ENCODE peak calls at places on chromosomes 6 and 20, in nine cellular contexts. W is nephron progenitor cell, B is cardiac muscle cell, N is ovary, R is B cell, O is lung, K is AG09319, E is pancreas, Z is epithelial cell of esophagus. A is an unnamed sample.

GRCh38 chr20:37850724-37851123 is 52.2 kb upstream of the VSTM2L start:
- DNase-seq in E (no peak), N (no peak), O (no peak), R (no peak), W (no peak), Z (no peak), B (no peak), K (no peak), A (no peak)

GRCh38 chr6:75991941-75992340 is 80.5 kb downstream of the IMPG1 start:
- DNase-seq in O (no peak), B (no peak), R (no peak), N (no peak), Z (no peak), E (no peak), W (no peak), K (no peak), A (no peak)

GRCh38 chr6:143553337-143553736 is 41.8 kb upstream of the FUCA2 start:
- DNase-seq in N (no peak), R (no peak), Z (no peak), W (no peak), K (no peak), B (no peak), O (no peak), E (no peak), A (no peak)

GRCh38 chr6:27477318-27478013 is 4.6 kb upstream of the ZNF184 start:
- DNase-seq in O (no peak), N (no peak), W (no peak), K (no peak), Z (no peak), R (no peak), E (no peak), B (no peak), A (no peak)

GRCh38 chr6:13488015-13488895 is 855 bp upstream of the GFOD1 start:
- DNase-seq in O (no peak), R (peak), W (peak), E (peak), Z (peak), K (no peak), B (peak), N (peak), A (peak)

GRCh38 chr6:167210375-167211295 is 52.9 kb upstream of the GPR31 start:
- DNase-seq in W (peak), E (no peak), Z (no peak), O (no peak), B (peak), K (no peak), N (no peak), R (no peak), A (no peak)

GRCh38 chr6:139452176-139452876 is 77.9 kb upstream of the CITED2 start:
- DNase-seq in W (no peak), R (no peak), N (no peak), O (no peak), K (no peak), B (peak), Z (peak), E (no peak), A (no peak)

GRCh38 chr6:9539231-9539755 is 875.6 kb downstream of the TFAP2A start:
- DNase-seq in R (no peak), O (no peak), E (no peak), W (no peak), B (no peak), Z (no peak), N (no peak), K (no peak), A (no peak)

GRCh38 chr6:166056637-166057036 is 111.0 kb downstream of the TBXT start:
- DNase-seq in K (no peak), E (no peak), O (no peak), Z (no peak), B (peak), R (no peak), N (peak), W (no peak), A (no peak)

GRCh38 chr20:9912858-9913434 is 74.1 kb upstream of the PAK5 start:
- DNase-seq in K (peak), O (peak), Z (peak), B (peak), N (peak), E (peak), R (peak), W (peak), A (peak)

GRCh38 chr20:63230800-63231268 is 4.9 kb upstream of the BIRC7 start:
- DNase-seq in B (peak), W (peak), K (peak), N (peak), E (peak), Z (peak), R (no peak), O (no peak), A (no peak)

GRCh38 chr6:125377621-125378020 is 75.9 kb upstream of the HDDC2 start:
- DNase-seq in Z (no peak), B (peak), N (no peak), K (no peak), E (no peak), W (no peak), R (no peak), O (no peak), A (no peak)

GRCh38 chr6:151034825-151035781 is 169.6 kb downstream of the MTHFD1L start:
- DNase-seq in N (no peak), E (no peak), K (no peak), R (no peak), O (no peak), Z (no peak), W (no peak), B (no peak), A (no peak)

GRCh38 chr6:8499540-8499939 is 64.2 kb upstream of the SLC35B3 start:
- DNase-seq in W (peak), N (no peak), E (no peak), B (peak), O (no peak), K (no peak), Z (peak), R (no peak), A (no peak)

GRCh38 chr6:126880926-126881325 is 237.5 kb upstream of the RSPO3 start:
- DNase-seq in O (no peak), R (no peak), B (no peak), E (no peak), K (no peak), Z (no peak), W (no peak), N (no peak), A (no peak)

GRCh38 chr20:52179331-52180166 is 12.0 kb downstream of the ZFP64 start:
- DNase-seq in Z (no peak), W (no peak), E (no peak), N (no peak), O (no peak), R (no peak), K (no peak), B (peak), A (peak)

GRCh38 chr6:101163611-101164010 is 229.9 kb upstream of the GRIK2 start:
- DNase-seq in R (no peak), Z (no peak), N (no peak), K (no peak), B (peak), O (no peak), W (no peak), E (no peak), A (no peak)

GRCh38 chr6:113873043-113873667 is 16.0 kb downstream of the MARCKS start:
- DNase-seq in R (peak), N (no peak), B (no peak), O (peak), E (peak), Z (no peak), K (no peak), W (no peak), A (peak)

GRCh38 chr6:70375882-70376281 is 37.4 kb upstream of the FAM135A start:
- DNase-seq in O (no peak), N (no peak), W (no peak), K (no peak), R (no peak), Z (peak), E (no peak), B (no peak), A (no peak)

GRCh38 chr20:33791959-33792597 is 19.1 kb upstream of the CHMP4B start:
- DNase-seq in B (peak), N (peak), R (peak), K (no peak), O (peak), E (peak), Z (peak), W (peak), A (peak)

GRCh38 chr6:28743271-28743789 is 180.5 kb downstream of the TRIM27 start:
- DNase-seq in R (no peak), K (no peak), W (no peak), O (no peak), Z (no peak), N (no peak), E (no peak), B (no peak), A (no peak)

GRCh38 chr20:18722381-18722780 is 91.2 kb upstream of the SCP2D1 start:
- DNase-seq in R (no peak), W (no peak), K (no peak), B (no peak), Z (peak), O (no peak), N (no peak), E (no peak), A (no peak)

GRCh38 chr20:56627122-56628014 is 1.7 kb upstream of the TFAP2C start:
- DNase-seq in E (no peak), K (no peak), Z (no peak), W (peak), B (no peak), O (no peak), R (no peak), N (no peak), A (peak)

GRCh38 chr6:139540276-139540675 is 165.8 kb upstream of the CITED2 start:
- DNase-seq in O (no peak), R (no peak), Z (peak), K (no peak), B (peak), E (no peak), N (no peak), W (no peak), A (peak)

GRCh38 chr6:89269981-89270380 is 45.1 kb downstream of the GABRR2 start:
- DNase-seq in B (no peak), E (no peak), Z (no peak), W (no peak), K (no peak), R (no peak), N (no peak), O (no peak), A (no peak)

GRCh38 chr20:59322813-59323469 is 22.5 kb downstream of the EDN3 start:
- DNase-seq in R (no peak), E (no peak), Z (no peak), N (no peak), B (no peak), W (no peak), O (no peak), K (no peak), A (no peak)
- TF ChIP-seq CTCF in R (no peak), E (no peak), Z (no peak), N (no peak), B (no peak), W (no peak), O (no peak), K (no peak), A (no peak)

DNA sequence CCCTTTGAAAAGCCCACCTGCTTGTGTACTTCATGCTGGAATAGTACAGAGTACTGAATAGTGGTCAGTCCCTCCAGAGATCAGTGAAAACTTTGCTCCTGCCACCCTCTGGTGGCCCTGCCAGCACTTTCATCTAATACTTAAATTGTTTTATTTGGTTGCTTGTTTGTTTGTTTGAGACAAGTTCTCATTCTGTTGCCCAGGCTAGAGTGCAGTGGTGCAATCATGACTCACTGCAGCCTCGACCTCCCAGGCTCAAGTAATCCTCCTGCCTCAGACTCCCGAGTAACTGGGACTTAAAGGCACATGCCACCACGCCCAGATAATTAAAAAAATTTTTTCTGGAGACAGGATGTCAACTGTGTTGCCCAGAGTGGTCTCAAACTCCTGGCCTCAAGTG is 9.1 kb downstream of the FAM83D start:
- DNase-seq in Z (peak), O (no peak), K (no peak), W (no peak), R (no peak), E (no peak), N (no peak), B (peak), A (no peak)
- TF ChIP-seq CTCF in Z (peak), O (no peak), K (no peak), W (no peak), R (peak), E (no peak), N (no peak), B (peak), A (no peak)

GRCh38 chr6:152118678-152119077 is 311.2 kb downstream of the ESR1 start:
- DNase-seq in N (no peak), W (no peak), Z (peak), B (no peak), R (no peak), O (no peak), K (no peak), E (no peak), A (no peak)
- TF ChIP-seq CTCF in N (no peak), W (no peak), Z (no peak), B (no peak), R (no peak), O (no peak), K (no peak), E (no peak), A (no peak)

GRCh38 chr6:122476131-122476530 is 4.5 kb upstream of the SERINC1 start:
- DNase-seq in E (no peak), B (peak), W (no peak), N (no peak), K (no peak), O (no peak), R (no peak), Z (peak), A (no peak)
- TF ChIP-seq CTCF in E (no peak), B (peak), W (peak), N (no peak), K (peak), O (peak), R (peak), Z (peak), A (no peak)

GRCh38 chr6:77926198-77926752 is 273.4 kb downstream of the MEI4 start:
- DNase-seq in E (no peak), O (no peak), B (no peak), R (no peak), N (no peak), W (no peak), K (no peak), Z (peak), A (no peak)
- TF ChIP-seq CTCF in E (no peak), O (no peak), B (no peak), R (no peak), N (no peak), W (no peak), K (no peak), Z (peak), A (no peak)

DNA sequence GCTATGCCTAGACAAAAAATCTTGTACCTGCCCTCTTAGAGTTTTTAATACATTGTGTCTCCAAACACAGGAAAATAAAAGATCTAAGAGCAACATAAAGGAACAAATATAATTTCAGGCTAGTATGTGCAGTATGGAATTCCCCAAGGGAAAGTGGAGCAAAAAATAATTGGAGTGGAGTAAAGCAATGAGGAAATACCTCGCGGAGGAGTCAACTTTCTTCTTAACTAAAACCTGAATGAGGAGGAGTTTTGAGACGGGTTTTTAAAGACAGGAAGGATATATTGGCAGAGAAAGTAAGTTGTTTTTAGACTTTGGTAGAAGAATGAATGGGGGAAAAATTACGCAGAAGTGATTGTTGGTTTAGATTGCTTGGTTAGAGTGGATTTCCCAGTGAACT is 14.0 kb downstream of the HIVEP1 start:
- DNase-seq in Z (no peak), O (no peak), E (no peak), N (no peak), R (no peak), W (no peak), K (no peak), B (peak), A (no peak)
- TF ChIP-seq CTCF in Z (no peak), O (no peak), E (no peak), N (no peak), R (no peak), W (no peak), K (no peak), B (no peak), A (no peak)

GRCh38 chr6:39388526-39389371 is 66.2 kb upstream of the KCNK16 start:
- DNase-seq in O (no peak), W (no peak), K (no peak), R (no peak), E (no peak), B (peak), N (no peak), Z (no peak), A (peak)

GRCh38 chr6:39393075-39393474 is 70.6 kb upstream of the KCNK16 start:
- DNase-seq in R (no peak), Z (no peak), N (no peak), W (no peak), E (no peak), O (no peak), B (no peak), K (no peak), A (no peak)

GRCh38 chr6:39391182-39391581 is 68.7 kb upstream of the KCNK16 start:
- DNase-seq in O (no peak), N (no peak), W (no peak), B (no peak), Z (no peak), K (no peak), R (no peak), E (no peak), A (no peak)

GRCh38 chr6:39387785-39388184 is 65.3 kb upstream of the KCNK16 start:
- DNase-seq in E (no peak), K (no peak), B (no peak), R (no peak), W (no peak), N (no peak), O (no peak), Z (peak), A (no peak)

GRCh38 chr6:39389372-39389767 is 66.9 kb upstream of the KCNK16 start:
- DNase-seq in K (no peak), N (no peak), R (no peak), Z (peak), B (peak), W (no peak), O (no peak), E (no peak), A (no peak)
- TF ChIP-seq CTCF in K (peak), N (no peak), R (no peak), Z (peak), B (peak), W (peak), O (no peak), E (no peak), A (peak)